ENCODE peak calls at places on chromosome 13, in ten cellular contexts. I is adrenal gland, X is left ventricle myocardium inferior, J is thoracic aorta, M is hepatocyte, K is HCT116, S is stomach, P is lung, U is tibial nerve, N is ovary. G is an unnamed sample. For H3K36me3, the result is how much of the 10 kb centered on the place peaks cover.

GRCh38 chr13:34044660-34045080 is 226.7 kb downstream of the RFC3 start:
- DNase-seq in I (no peak), X (no peak), J (no peak), M (no peak), K (peak), S (no peak), P (no peak), U (no peak), N (no peak), G (peak)

GRCh38 chr13:75533866-75534265 is 3.8 kb downstream of the COMMD6 start:
- DNase-seq in I (no peak), X (no peak), J (no peak), M (no peak), K (no peak), S (no peak), P (no peak), U (no peak), N (no peak), G (no peak)

GRCh38 chr13:113091211-113091771 is 14.3 kb upstream of the F7 start:
- DNase-seq in I (no peak), X (peak), J (no peak), M (no peak), K (no peak), S (no peak), P (no peak), U (no peak), N (no peak), G (no peak)

GRCh38 chr13:111557921-111558699 is 237.7 kb downstream of the TEX29 start:
- DNase-seq in I (no peak), X (no peak), J (no peak), M (no peak), K (no peak), S (no peak), P (no peak), U (no peak), N (no peak), G (no peak)

GRCh38 chr13:107851670-107852460 is 363.5 kb downstream of the LIG4 start:
- DNase-seq in I (no peak), X (no peak), J (no peak), M (no peak), K (no peak), S (no peak), P (no peak), U (no peak), N (no peak), G (no peak)

GRCh38 chr13:76556632-76557031 is 329.6 kb downstream of the KCTD12 start:
- DNase-seq in I (no peak), X (no peak), J (no peak), M (no peak), K (no peak), S (no peak), P (no peak), U (no peak), N (no peak), G (no peak)

GRCh38 chr13:98254541-98254940 is 77.5 kb upstream of the RNF113B start:
- DNase-seq in I (no peak), X (no peak), J (no peak), M (no peak), K (no peak), S (no peak), P (no peak), U (no peak), N (no peak), G (peak)

GRCh38 chr13:55155046-55155445 is 1985.7 kb upstream of the PRR20A start:
- DNase-seq in I (no peak), X (no peak), J (no peak), M (no peak), K (no peak), S (no peak), P (no peak), U (no peak), N (no peak), G (no peak)

GRCh38 chr13:49395416-49396277 is 48.2 kb downstream of the CAB39L start:
- DNase-seq in I (peak), X (peak), J (peak), M (no peak), K (no peak), S (no peak), P (no peak), U (no peak), N (no peak), G (no peak)

GRCh38 chr13:74554581-74555290 is 420.5 kb upstream of the KLF12 start:
- DNase-seq in I (no peak), X (no peak), J (no peak), M (no peak), K (no peak), S (no peak), P (no peak), U (no peak), N (no peak), G (no peak)

GRCh38 chr13:29859971-29860370 is 9.6 kb upstream of the UBL3 start:
- DNase-seq in I (no peak), X (no peak), J (no peak), M (no peak), K (no peak), S (no peak), P (no peak), U (no peak), N (no peak), G (no peak)

GRCh38 chr13:29563941-29564340 is 31.5 kb downstream of the SLC7A1 start:
- DNase-seq in I (no peak), X (no peak), J (no peak), M (no peak), K (no peak), S (no peak), P (no peak), U (no peak), N (no peak), G (no peak)

GRCh38 chr13:60509601-60510386 is 112.8 kb downstream of the TDRD3 start:
- DNase-seq in I (no peak), X (no peak), J (no peak), M (no peak), K (no peak), S (no peak), P (no peak), U (no peak), N (no peak), G (no peak)

GRCh38 chr13:34334984-34335661 is 517.2 kb downstream of the RFC3 start:
- DNase-seq in I (no peak), X (no peak), J (no peak), M (no peak), K (no peak), S (no peak), P (no peak), U (no peak), N (no peak), G (no peak)

GRCh38 chr13:42485272-42485671 is 88.7 kb upstream of the TNFSF11 start:
- DNase-seq in I (no peak), X (no peak), J (no peak), M (no peak), K (no peak), S (no peak), P (no peak), U (no peak), N (no peak), G (no peak)

GRCh38 chr13:50400035-50400726 is 384.9 kb downstream of the KCNRG start:
- DNase-seq in I (peak), X (peak), J (no peak), M (no peak), K (no peak), S (no peak), P (no peak), U (no peak), N (no peak), G (no peak)

GRCh38 chr13:42821437-42821836 is 40.1 kb downstream of the FAM216B start:
- DNase-seq in I (no peak), X (no peak), J (no peak), M (no peak), K (no peak), S (no peak), P (no peak), U (no peak), N (no peak), G (peak)

GRCh38 chr13:49904729-49905456 is 31.2 kb downstream of the SPRYD7 start:
- DNase-seq in I (no peak), X (no peak), J (no peak), M (no peak), K (no peak), S (no peak), P (no peak), U (no peak), N (no peak), G (no peak)

GRCh38 chr13:68234278-68234677 is 1004.1 kb upstream of the PCDH9 start:
- DNase-seq in I (no peak), X (no peak), J (no peak), M (peak), K (no peak), S (no peak), P (no peak), U (no peak), N (no peak), G (no peak)

GRCh38 chr13:99174533-99175100 is 26.0 kb upstream of the UBAC2 start:
- DNase-seq in I (no peak), X (no peak), J (no peak), M (no peak), K (no peak), S (no peak), P (no peak), U (no peak), N (no peak), G (no peak)

GRCh38 chr13:23710366-23710765 is 140.2 kb downstream of the TNFRSF19 start:
- DNase-seq in I (no peak), X (no peak), J (no peak), M (no peak), K (no peak), S (no peak), P (no peak), U (no peak), N (no peak), G (no peak)

GRCh38 chr13:102399791-102400618 is 1.8 kb downstream of the FGF14 start:
- DNase-seq in I (peak), X (peak), J (no peak), M (no peak), K (no peak), S (no peak), P (no peak), U (no peak), N (no peak), G (no peak)

GRCh38 chr13:50969691-50970090 is 60.1 kb downstream of the RNASEH2B start:
- DNase-seq in I (no peak), X (no peak), J (no peak), M (peak), K (no peak), S (no peak), P (no peak), U (no peak), N (no peak), G (no peak)

DNA sequence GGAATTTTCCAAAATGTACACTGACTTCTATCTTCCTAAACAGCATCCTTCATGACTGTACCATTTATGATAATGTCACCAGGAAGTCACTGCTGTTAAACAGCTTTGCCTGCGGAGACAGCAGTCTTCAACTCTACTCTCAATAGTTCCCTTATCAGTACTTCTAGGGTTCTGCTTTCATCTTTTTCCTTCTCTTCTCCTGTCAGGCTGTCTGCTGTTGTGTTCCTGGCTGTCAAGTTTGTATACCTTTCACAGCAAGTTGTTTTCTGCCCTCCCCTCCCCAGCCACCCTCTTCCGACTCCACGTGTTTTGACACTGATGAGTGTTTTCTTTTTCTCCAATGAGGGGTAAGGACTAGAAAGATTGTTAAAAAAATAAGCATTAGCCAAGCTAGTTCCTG is 2.2 kb downstream of the UPF3A start:
- DNase-seq in I (no peak), X (no peak), J (no peak), M (peak), K (no peak), S (no peak), P (no peak), U (no peak), N (no peak), G (no peak)
- H3K4me3 ChIP-seq in I (no peak), X (no peak), J (no peak), M (no peak), K (no peak), S (no peak), P (no peak), U (no peak), N (no peak), G (no peak)

GRCh38 chr13:109425821-109426689 is 360.3 kb downstream of the IRS2 start:
- DNase-seq in I (no peak), X (no peak), J (no peak), M (no peak), K (no peak), S (no peak), P (no peak), U (no peak), N (no peak), G (no peak)

GRCh38 chr13:109427148-109427547 is 359.2 kb downstream of the IRS2 start:
- DNase-seq in I (no peak), X (no peak), J (no peak), M (no peak), K (no peak), S (no peak), P (no peak), U (no peak), N (no peak), G (peak)

GRCh38 chr13:109427695-109428094 is 358.7 kb downstream of the IRS2 start:
- DNase-seq in I (no peak), X (no peak), J (no peak), M (no peak), K (no peak), S (no peak), P (no peak), U (no peak), N (no peak), G (no peak)

GRCh38 chr13:109428146-109428545 is 358.2 kb downstream of the IRS2 start:
- DNase-seq in I (no peak), X (no peak), J (no peak), M (no peak), K (no peak), S (no peak), P (no peak), U (no peak), N (no peak), G (no peak)

DNA sequence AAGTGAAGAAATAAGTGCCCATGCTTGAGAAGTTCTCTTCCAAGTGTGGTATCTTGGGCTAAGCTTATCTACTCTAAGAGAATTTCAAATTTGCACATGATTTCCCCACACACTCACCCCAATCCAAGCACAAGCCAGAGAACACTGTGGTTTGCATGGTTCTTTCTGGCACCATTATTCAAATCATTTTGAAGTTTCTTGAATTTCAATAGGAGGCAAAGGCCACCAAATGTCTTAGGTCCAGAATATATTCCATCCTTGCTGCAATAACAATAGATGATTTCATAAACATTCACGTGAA is 359.7 kb downstream of the IRS2 start:
- DNase-seq in I (no peak), X (no peak), J (no peak), M (no peak), K (no peak), S (no peak), P (no peak), U (no peak), N (no peak), G (no peak)
- H3K36me3 ChIP-seq in I (under half), X (under half), J (under half), M (under half), K (under half), S (under half), P (under half), U (under half), N (under half), G (under half)

DNA sequence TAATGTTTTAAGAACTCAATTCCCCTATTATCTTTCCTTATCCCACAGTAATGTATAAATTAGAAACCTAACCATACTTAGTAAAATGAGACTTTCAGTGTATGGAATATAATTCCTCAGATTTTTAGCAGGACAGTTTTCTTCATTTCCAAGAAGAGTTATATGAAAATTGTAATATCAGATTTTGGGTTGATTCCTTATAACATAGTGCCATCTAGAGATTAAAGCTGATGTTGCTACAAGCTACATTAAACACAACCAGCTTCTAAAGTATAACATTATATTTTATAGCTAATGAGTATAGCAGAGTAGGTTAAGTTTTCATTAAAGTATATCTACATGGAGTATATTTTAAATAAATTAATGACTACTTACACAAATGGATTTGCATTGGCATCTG is 99.7 kb upstream of the MIR17HG start:
- DNase-seq in I (no peak), X (no peak), J (no peak), M (no peak), K (no peak), S (no peak), P (no peak), U (no peak), N (no peak), G (no peak)
- TF ChIP-seq CTCF in I (no peak), X (peak), J (no peak), M (peak), K (peak), S (no peak), P (no peak), U (peak), N (no peak), G (no peak)

DNA sequence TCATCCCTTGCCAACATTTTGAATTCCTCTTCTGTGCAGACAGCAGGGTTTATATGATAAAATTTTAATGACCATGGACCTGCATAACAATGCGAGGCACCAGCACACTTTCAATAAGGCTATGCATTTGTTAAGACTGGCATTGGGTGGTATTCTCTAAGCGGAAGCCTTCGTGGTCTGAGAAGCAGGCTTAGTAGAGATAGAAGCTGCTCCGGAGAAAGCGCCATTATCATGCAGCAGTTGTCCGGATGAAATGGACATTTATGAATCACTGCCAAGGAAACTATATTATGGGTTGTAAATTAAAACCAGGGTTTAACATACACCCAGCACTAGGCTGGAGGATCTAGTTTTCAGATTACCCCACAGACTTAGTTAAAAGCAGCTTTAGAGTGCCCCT is 193.4 kb downstream of the PCDH9 start:
- DNase-seq in I (no peak), X (no peak), J (no peak), M (no peak), K (no peak), S (no peak), P (no peak), U (no peak), N (no peak), G (no peak)
- H3K4me3 ChIP-seq in I (no peak), X (no peak), J (no peak), M (no peak), K (no peak), S (no peak), P (no peak), U (no peak), N (no peak), G (no peak)

GRCh38 chr13:22455036-22455435 is 725.7 kb upstream of the SGCG start:
- DNase-seq in I (no peak), X (no peak), J (no peak), M (no peak), K (no peak), S (no peak), P (no peak), U (no peak), N (no peak), G (no peak)
- H3K36me3 ChIP-seq in I (under half), X (under half), J (under half), M (under half), K (under half), S (under half), P (under half), U (under half), N (under half), G (under half)

DNA sequence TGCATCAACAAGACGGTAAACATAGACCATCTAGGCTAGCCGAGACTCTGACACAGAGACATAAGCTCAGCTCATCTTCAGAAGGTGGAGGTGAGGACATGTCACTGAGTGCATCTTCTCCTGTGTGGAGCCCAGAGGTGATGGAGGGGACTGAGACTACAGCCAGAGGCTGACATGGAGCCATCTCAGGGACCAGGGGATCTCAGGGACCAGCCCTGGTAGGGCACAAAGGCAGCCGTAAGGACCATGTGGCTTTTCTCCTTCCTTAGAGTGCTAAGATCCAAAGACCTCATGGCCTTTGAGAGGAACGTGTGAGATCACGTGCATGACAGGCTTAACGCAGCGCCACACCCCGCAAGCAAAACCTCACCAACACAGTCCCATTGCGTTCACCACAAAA is 126.9 kb downstream of the RAB20 start:
- DNase-seq in I (peak), X (no peak), J (no peak), M (no peak), K (no peak), S (no peak), P (no peak), U (no peak), N (no peak), G (no peak)
- TF ChIP-seq CTCF in I (no peak), X (no peak), J (no peak), M (no peak), K (no peak), S (no peak), P (no peak), U (no peak), N (no peak), G (no peak)

G was measured in BJ.